ENCODE peak calls at places on chromosome 16, in four cellular contexts. P is lower leg skin, Y is endothelial cell of umbilical vein, B is breast epithelium. G is an unnamed sample.

GRCh38 chr16:85955566-85955965 is 56.6 kb downstream of the IRF8 start:
- DNase-seq in P (no peak), Y (no peak), B (no peak), G (no peak)

GRCh38 chr16:13453938-13454553 is 465.9 kb upstream of the ERCC4 start:
- DNase-seq in P (peak; percentile 25), Y (no peak), B (no peak), G (peak; percentile 76)

GRCh38 chr16:30092373-30093010 is 768 bp upstream of the TBX6 start:
- DNase-seq in P (peak; percentile 82), Y (peak; percentile 94), B (no peak), G (peak; percentile 55)

GRCh38 chr16:6018848-6019489 is 921.4 kb upstream of the EEF2KMT start:
- DNase-seq in P (no peak), Y (no peak), B (no peak), G (no peak)

GRCh38 chr16:12147681-12148479 is 171.3 kb downstream of the SNX29 start:
- DNase-seq in P (no peak), Y (no peak), B (no peak), G (no peak)

GRCh38 chr16:89200124-89200849 is at the start of gene SLC22A31:
- DNase-seq in P (no peak), Y (no peak), B (no peak), G (no peak)

GRCh38 chr16:28495795-28496749 is 1.6 kb downstream of the APOBR start:
- DNase-seq in P (no peak), Y (no peak), B (no peak), G (no peak)

GRCh38 chr16:75226550-75227360 is 8.0 kb downstream of the CTRB1 start:
- DNase-seq in P (no peak), Y (peak; percentile 21), B (no peak), G (no peak)

GRCh38 chr16:86212706-86213426 is 297.5 kb upstream of the FOXF1 start:
- DNase-seq in P (no peak), Y (no peak), B (no peak), G (no peak)

GRCh38 chr16:17784073-17784472 is 313.3 kb upstream of the XYLT1 start:
- DNase-seq in P (no peak), Y (no peak), B (no peak), G (peak; percentile 47)

DNA sequence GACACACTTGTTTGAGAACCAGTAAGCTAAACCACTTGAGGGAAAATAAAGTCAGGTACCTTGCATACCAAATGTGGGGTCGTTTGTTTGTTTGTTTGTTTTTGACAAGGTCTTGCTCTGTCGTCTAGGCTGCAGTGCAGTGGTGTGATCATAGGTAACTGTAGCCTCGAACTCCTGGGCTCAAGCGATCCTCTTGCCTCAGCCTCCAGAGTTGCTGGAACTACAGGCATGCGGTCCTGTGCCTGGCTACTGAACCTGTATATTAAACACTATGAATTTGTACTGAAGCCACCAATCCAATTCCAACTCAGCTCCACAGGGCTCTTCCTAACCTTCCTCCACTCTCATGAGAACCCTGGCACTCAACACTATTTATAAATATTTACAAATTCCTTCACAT is 51.9 kb downstream of the WWP2 start:
- DNase-seq in P (no peak), Y (no peak), B (no peak), G (no peak)
- H3K4me3 ChIP-seq in P (no peak overlapping the region), Y (no peak overlapping the region), B (no peak overlapping the region), G (no peak overlapping the region)

GRCh38 chr16:66714062-66714461 is 17.5 kb upstream of the CMTM4 start:
- DNase-seq in P (no peak), Y (no peak), B (no peak), G (no peak)

GRCh38 chr16:66714659-66715307 is 18.2 kb upstream of the CMTM4 start:
- DNase-seq in P (no peak), Y (no peak), B (no peak), G (no peak)

GRCh38 chr16:66719246-66719645 is 22.7 kb upstream of the CMTM4 start:
- DNase-seq in P (no peak), Y (no peak), B (no peak), G (no peak)

GRCh38 chr16:66717776-66718175 is 21.2 kb upstream of the CMTM4 start:
- DNase-seq in P (no peak), Y (no peak), B (no peak), G (peak; percentile 65)

DNA sequence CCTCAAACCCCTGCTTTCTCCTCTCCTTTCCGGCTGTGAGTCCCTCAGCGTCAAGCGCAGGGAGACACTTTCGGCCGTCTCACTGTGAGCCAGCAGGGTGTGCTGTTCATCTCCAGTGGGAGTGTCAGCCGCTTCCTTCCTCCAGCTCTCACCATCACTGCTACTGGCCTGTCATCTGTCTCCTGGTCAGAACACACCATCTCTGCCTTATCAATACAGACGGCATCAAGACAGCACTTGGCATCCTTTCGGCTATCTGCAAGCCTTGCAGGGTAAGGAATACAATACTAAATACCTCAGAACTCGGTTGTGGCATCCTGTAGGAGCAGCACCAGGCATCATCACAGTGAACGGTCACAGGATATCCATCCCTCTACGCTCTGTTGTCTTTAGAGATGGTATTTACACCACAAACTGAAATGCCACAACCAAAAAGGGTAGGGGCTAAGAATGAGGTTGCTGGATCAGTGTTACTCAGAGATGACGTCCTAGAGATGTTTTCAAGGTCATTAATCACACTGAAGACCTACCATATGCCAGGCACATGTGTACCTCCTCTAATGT is 20.7 kb upstream of the CMTM4 start:
- DNase-seq in P (no peak), Y (peak; percentile 16), B (no peak), G (peak; percentile 86)
- TF ChIP-seq CTCF in P (no peak), Y (peak; percentile 61), B (no peak), G (peak; percentile 72)

DNA sequence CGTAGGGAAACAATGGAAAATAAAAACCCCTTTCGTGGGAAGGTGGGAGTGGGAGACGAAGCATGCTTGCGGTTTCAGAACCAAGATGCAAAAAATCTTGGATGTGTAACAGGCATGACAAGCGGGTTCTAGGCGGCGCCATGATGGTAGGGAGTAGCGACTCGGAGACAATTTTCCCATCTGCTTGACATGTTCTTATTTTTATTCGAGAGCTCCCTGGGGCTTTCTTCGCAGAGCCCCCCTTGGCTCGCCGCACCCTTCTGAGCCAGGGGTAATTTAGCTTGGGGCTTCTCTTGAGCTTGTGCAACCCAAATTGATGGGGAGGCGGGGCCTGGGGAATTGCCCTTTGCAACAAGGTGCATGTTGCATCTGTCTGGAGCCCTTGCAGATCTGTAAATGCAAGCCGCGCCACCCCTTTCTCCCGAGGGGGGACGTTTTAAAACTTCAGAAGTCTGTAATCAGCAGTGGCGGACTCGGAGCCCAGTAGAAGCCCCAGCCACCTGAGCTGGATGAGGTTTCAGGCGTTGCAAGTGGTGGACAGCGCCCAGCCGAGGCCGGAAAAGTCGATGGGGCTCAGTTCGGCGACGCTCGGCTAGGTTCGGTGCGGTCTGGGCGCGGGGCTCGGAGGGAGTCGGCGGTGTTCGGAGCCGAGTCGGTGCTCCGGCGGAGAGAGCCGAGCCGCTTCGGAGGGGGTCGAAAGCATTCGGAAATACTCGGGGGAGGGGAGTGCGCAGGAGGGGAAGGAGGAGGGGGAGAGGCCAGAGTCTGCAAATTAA is 2.9 kb downstream of the GNAO1 start:
- DNase-seq in P (no peak), Y (peak; percentile 68), B (peak; percentile 54), G (peak; percentile 64)
- H3K4me3 ChIP-seq in P (peak overlapping the region; percentile 11), Y (no peak overlapping the region), B (peak overlapping the region; percentile 31), G (no peak overlapping the region)

DNA sequence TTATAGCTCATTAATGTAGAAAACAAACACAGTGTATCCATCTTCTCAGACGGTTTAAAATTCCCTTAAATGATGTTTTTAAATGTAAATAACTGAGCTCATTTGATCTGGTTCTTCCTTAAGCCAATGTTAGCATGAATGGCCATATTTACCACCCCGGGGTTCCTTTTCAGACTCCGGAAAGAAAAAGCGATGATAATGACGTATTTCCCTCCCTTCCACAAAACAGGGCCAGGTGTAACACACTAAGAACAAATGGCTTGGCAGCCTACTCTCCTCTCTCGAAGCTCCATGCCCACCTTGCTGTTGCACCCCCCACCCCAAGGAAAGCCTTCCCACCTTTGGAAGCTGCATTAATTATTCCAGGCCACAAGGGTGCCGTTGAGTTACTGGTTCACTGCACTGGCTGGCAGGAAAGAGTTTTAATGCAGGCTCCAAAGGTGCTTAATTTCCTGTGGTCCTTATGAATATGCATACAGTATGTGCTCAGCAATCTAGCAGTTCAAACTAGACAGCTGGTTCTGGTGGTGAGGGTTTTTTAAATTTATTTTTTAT is 378.9 kb downstream of the WWOX start:
- DNase-seq in P (no peak), Y (no peak), B (no peak), G (no peak)
- TF ChIP-seq CTCF in P (no peak), Y (no peak), B (no peak), G (no peak)

DNA sequence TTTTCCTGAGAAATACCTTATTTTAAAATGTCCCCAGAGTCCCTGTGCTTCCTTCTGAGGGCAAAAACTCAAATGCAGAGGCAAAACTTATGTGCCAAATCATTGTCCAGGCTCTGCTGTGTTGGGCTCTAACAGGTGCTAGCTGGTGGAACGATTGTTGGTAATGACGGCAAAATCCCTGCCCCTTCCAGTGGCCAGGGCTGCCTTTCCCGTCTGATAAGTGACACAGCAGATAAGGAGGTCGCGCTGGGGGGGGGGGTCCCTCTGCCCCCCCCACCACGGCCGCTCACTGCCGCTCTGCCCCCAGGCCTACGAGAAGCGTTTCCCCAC is 29.1 kb downstream of the SEC14L5 start:
- DNase-seq in P (no peak), Y (no peak), B (no peak), G (no peak)
- H3K4me3 ChIP-seq in P (no peak overlapping the region), Y (no peak overlapping the region), B (no peak overlapping the region), G (no peak overlapping the region)

GRCh38 chr16:4847774-4848587 is 700 bp downstream of the UBN1 start:
- DNase-seq in P (peak; percentile 54), Y (peak; percentile 82), B (peak; percentile 54), G (peak; percentile 82)

GRCh38 chr16:4850211-4850610 is 2.9 kb downstream of the UBN1 start:
- DNase-seq in P (no peak), Y (peak; percentile 23), B (no peak), G (peak; percentile 4)

GRCh38 chr16:4840984-4841383 is 6.1 kb downstream of the GLYR1 start:
- DNase-seq in P (no peak), Y (no peak), B (no peak), G (no peak)

GRCh38 chr16:4846901-4847773 is at the start of the genes GLYR1 and UBN1:
- DNase-seq in P (peak; percentile 99), Y (peak; percentile 97), B (peak; percentile 99), G (peak; percentile 100)

DNA sequence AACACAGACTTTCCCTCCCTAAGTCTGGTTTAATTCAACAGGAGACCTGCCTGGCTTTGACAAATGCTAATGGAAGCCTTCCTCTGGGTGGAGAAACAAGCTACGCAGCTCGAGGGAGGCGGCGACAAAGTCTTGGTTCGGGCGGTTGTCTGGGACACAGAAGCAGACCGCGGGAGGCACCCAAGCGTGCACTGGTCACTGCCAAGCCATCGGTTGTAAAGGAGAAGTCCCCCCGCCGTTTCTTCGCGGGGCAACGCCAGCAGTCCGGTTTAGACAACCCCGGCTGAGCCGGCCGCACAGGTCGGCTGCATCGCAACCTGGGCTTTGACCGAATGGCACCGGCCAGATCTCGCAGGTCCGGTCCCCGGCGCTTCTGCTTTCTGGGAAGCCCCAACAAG is 586 bp downstream of the GLYR1 start:
- DNase-seq in P (peak; percentile 47), Y (peak; percentile 77), B (peak; percentile 41), G (peak; percentile 46)
- TF ChIP-seq CTCF in P (no peak), Y (no peak), B (no peak), G (no peak)

G was measured in foreskin fibroblast.